ENCODE peak calls at places on chromosomes 13 and 19, in five cellular contexts. O is stimulated activated CD8-positive, alpha-beta memory T cell treated with anti-CD3 and anti-CD28 coated beads, Interleukin-4, amount 100 ng/mL, for 1 hour; L is mucosa of gallbladder; F is stimulated activated CD4-positive, alpha-beta T cell treated with anti-CD3 and anti-CD28 coated beads, Interleukin-15, amount 100 ng/mL, for 24 hours; M is NCI-H1930. N is an unnamed sample.
A peak's percentile ranks its signal among the peaks of the same experiment; 100 is the strongest.

GRCh38 chr13:110356362-110356761 is 49.3 kb downstream of the COL4A2 start:
- DNase-seq in M (no peak), F (no peak), L (no peak), O (no peak), N (no peak)

GRCh38 chr13:97493471-97493870 is 59.5 kb downstream of the RAP2A start:
- DNase-seq in O (no peak), M (no peak), F (no peak), L (no peak), N (no peak)

GRCh38 chr13:111958612-111959395 is 108.1 kb upstream of the SOX1 start:
- DNase-seq in M (no peak), L (no peak), O (no peak), F (no peak), N (no peak)

GRCh38 chr19:35856546-35857149 is at the start of gene KIRREL2:
- DNase-seq in F (peak; percentile 55), M (no peak), L (no peak), O (no peak), N (peak; percentile 51)

GRCh38 chr19:3194063-3194702 is 8.5 kb downstream of the NCLN start:
- DNase-seq in L (no peak), F (no peak), O (no peak), M (no peak), N (no peak)

GRCh38 chr13:71290963-71291937 is 575.8 kb downstream of the DACH1 start:
- DNase-seq in F (peak; percentile 22), O (no peak), L (no peak), M (no peak), N (peak; percentile 39)

GRCh38 chr19:46202872-46203860 is 26.4 kb upstream of the IGFL1 start:
- DNase-seq in M (no peak), L (no peak), F (no peak), O (no peak), N (no peak)

GRCh38 chr13:50131998-50132936 is 117.0 kb downstream of the KCNRG start:
- DNase-seq in F (peak; percentile 46), O (no peak), L (no peak), M (no peak), N (peak; percentile 39)

GRCh38 chr13:109667754-109668360 is 118.5 kb downstream of the IRS2 start:
- DNase-seq in F (no peak), L (no peak), M (no peak), O (no peak), N (no peak)

GRCh38 chr19:8161135-8161646 is 11.8 kb upstream of the FBN3 start:
- DNase-seq in F (peak; percentile 31), L (no peak), O (no peak), M (no peak), N (peak; percentile 37)

GRCh38 chr19:38718747-38719543 is 25.3 kb downstream of the CAPN12 start:
- DNase-seq in O (no peak), M (peak; percentile 20), F (no peak), L (peak; percentile 76), N (peak; percentile 86)

GRCh38 chr13:99829593-99830239 is 141.9 kb downstream of the ZIC5 start:
- DNase-seq in F (no peak), L (no peak), M (no peak), O (no peak), N (no peak)

GRCh38 chr19:45805719-45806118 is 9.4 kb downstream of the RSPH6A start:
- DNase-seq in L (no peak), O (no peak), F (no peak), M (no peak), N (no peak)

GRCh38 chr13:36453518-36453917 is 21.2 kb downstream of the CCNA1 start:
- DNase-seq in M (peak; percentile 21), L (no peak), F (no peak), O (no peak), N (no peak)

GRCh38 chr19:4007021-4007835 is at the start of gene PIAS4:
- DNase-seq in M (peak; percentile 91), L (peak; percentile 96), F (peak; percentile 94), O (peak; percentile 95), N (peak; percentile 98)